ENCODE peak calls at places on chromosomes 2 and 18, in seven cellular contexts. O is H1, N is HEK293T, C is WTC11, Y is K562, T is HCT116, M is GM12878. P is an unnamed sample.

GRCh38 chr2:222483513-222484039 is 59.2 kb downstream of the SGPP2 start:
- DNase-seq in O (no peak), N (no peak), C (no peak), Y (no peak), T (no peak), M (no peak), P (no peak)

GRCh38 chr2:60066096-60066839 is 487.2 kb downstream of the BCL11A start:
- DNase-seq in O (no peak), N (no peak), C (no peak), Y (no peak), T (no peak), M (no peak), P (no peak)

GRCh38 chr2:42964444-42965081 is 172.2 kb upstream of the HAAO start:
- DNase-seq in O (no peak), N (no peak), C (no peak), Y (no peak), T (no peak), M (no peak), P (no peak)

GRCh38 chr2:1588994-1589611 is 155.2 kb downstream of the PXDN start:
- DNase-seq in O (no peak), N (no peak), C (no peak), Y (no peak), T (no peak), M (no peak), P (no peak)

GRCh38 chr2:31254237-31255203 is 20.6 kb downstream of the EHD3 start:
- DNase-seq in O (no peak), N (no peak), C (no peak), Y (no peak), T (no peak), M (no peak), P (no peak)

GRCh38 chr2:25524507-25524906 is 148.9 kb downstream of the DTNB start:
- DNase-seq in O (no peak), N (no peak), C (no peak), Y (no peak), T (no peak), M (no peak), P (no peak)

GRCh38 chr2:211591456-211591855 is 947.1 kb downstream of the ERBB4 start:
- DNase-seq in O (no peak), N (peak), C (no peak), Y (no peak), T (no peak), M (no peak), P (no peak)

GRCh38 chr18:45107425-45107824 is 426.7 kb downstream of the SETBP1 start:
- DNase-seq in O (no peak), N (no peak), C (no peak), Y (no peak), T (no peak), M (no peak), P (no peak)

GRCh38 chr2:47744074-47744473 is 38.9 kb upstream of the MSH6 start:
- DNase-seq in O (no peak), N (no peak), C (no peak), Y (no peak), T (no peak), M (no peak), P (no peak)

GRCh38 chr2:30421026-30421425 is 26.0 kb upstream of the LCLAT1 start:
- DNase-seq in O (no peak), N (no peak), C (no peak), Y (peak), T (no peak), M (no peak), P (no peak)

GRCh38 chr2:128377071-128377910 is 58.6 kb upstream of the HS6ST1 start:
- DNase-seq in O (peak), N (no peak), C (peak), Y (no peak), T (no peak), M (no peak), P (no peak)

GRCh38 chr2:176147215-176147789 is 4.0 kb upstream of the HOXD4 start:
- DNase-seq in O (no peak), N (no peak), C (no peak), Y (no peak), T (no peak), M (no peak), P (no peak)

GRCh38 chr18:41170346-41170745 is 784.7 kb upstream of the PIK3C3 start:
- DNase-seq in O (no peak), N (no peak), C (no peak), Y (no peak), T (no peak), M (no peak), P (no peak)

GRCh38 chr2:199470672-199471442 is 13.1 kb upstream of the SATB2 start:
- DNase-seq in O (peak), N (no peak), C (peak), Y (no peak), T (no peak), M (no peak), P (no peak)

GRCh38 chr2:111662039-111662740 is 221.8 kb downstream of the ANAPC1 start:
- DNase-seq in O (peak), N (no peak), C (no peak), Y (no peak), T (no peak), M (no peak), P (no peak)

GRCh38 chr2:161208527-161209139 is 48.4 kb downstream of the TANK start:
- DNase-seq in O (no peak), N (no peak), C (no peak), Y (peak), T (peak), M (no peak), P (peak)

GRCh38 chr2:207260947-207261346 is 95.2 kb upstream of the KLF7 start:
- DNase-seq in O (no peak), N (no peak), C (no peak), Y (no peak), T (no peak), M (no peak), P (no peak)

GRCh38 chr2:197097578-197098366 is 171.3 kb upstream of the PGAP1 start:
- DNase-seq in O (no peak), N (no peak), C (no peak), Y (no peak), T (no peak), M (no peak), P (no peak)

GRCh38 chr2:149924028-149924427 is 336.5 kb upstream of the MMADHC start:
- DNase-seq in O (no peak), N (no peak), C (no peak), Y (no peak), T (no peak), M (no peak), P (no peak)

GRCh38 chr2:119732451-119733164 is 27.1 kb upstream of the PTPN4 start:
- DNase-seq in O (no peak), N (no peak), C (no peak), Y (no peak), T (no peak), M (no peak), P (no peak)

GRCh38 chr18:60266558-60266957 is 106.0 kb downstream of the MC4R start:
- DNase-seq in O (no peak), N (no peak), C (no peak), Y (no peak), T (no peak), M (no peak), P (no peak)

GRCh38 chr2:46793423-46794416 is 121.9 kb downstream of the MCFD2 start:
- DNase-seq in O (peak), N (no peak), C (no peak), Y (no peak), T (no peak), M (no peak), P (peak)

GRCh38 chr18:42413870-42414269 is 458.8 kb downstream of the PIK3C3 start:
- DNase-seq in O (no peak), N (no peak), C (no peak), Y (no peak), T (no peak), M (no peak), P (no peak)

GRCh38 chr2:27954261-27954673 is 63.7 kb downstream of the BABAM2 start:
- DNase-seq in O (no peak), N (no peak), C (no peak), Y (no peak), T (no peak), M (no peak), P (no peak)

GRCh38 chr2:21891191-21891590 is 767.4 kb downstream of the TDRD15 start:
- DNase-seq in O (no peak), N (no peak), C (no peak), Y (no peak), T (no peak), M (no peak), P (no peak)

GRCh38 chr2:151289972-151290335 is 486 bp upstream of the NMI start:
- DNase-seq in O (no peak), N (no peak), C (no peak), Y (peak), T (no peak), M (no peak), P (no peak)

GRCh38 chr2:17662723-17663122 is 90.9 kb downstream of the SMC6 start:
- DNase-seq in O (no peak), N (no peak), C (no peak), Y (no peak), T (no peak), M (no peak), P (no peak)

GRCh38 chr2:161238559-161239415 is 69.4 kb upstream of the PSMD14 start:
- DNase-seq in O (peak), N (peak), C (peak), Y (no peak), T (no peak), M (no peak), P (no peak)

GRCh38 chr2:149858916-149859634 is 271.5 kb upstream of the MMADHC start:
- DNase-seq in O (no peak), N (no peak), C (no peak), Y (no peak), T (no peak), M (no peak), P (no peak)

GRCh38 chr18:3889803-3890202 is 439.8 kb downstream of the TGIF1 start:
- DNase-seq in O (no peak), N (no peak), C (no peak), Y (no peak), T (no peak), M (no peak), P (peak)

GRCh38 chr2:168920504-168921157 is 19.5 kb downstream of the G6PC2 start:
- DNase-seq in O (no peak), N (peak), C (no peak), Y (peak), T (peak), M (no peak), P (peak)

GRCh38 chr2:205682239-205683021 is at the start of gene NRP2:
- DNase-seq in O (peak), N (peak), C (peak), Y (peak), T (peak), M (no peak), P (peak)

GRCh38 chr18:29321561-29321960 is 1144.6 kb upstream of the CDH2 start:
- DNase-seq in O (no peak), N (no peak), C (no peak), Y (no peak), T (no peak), M (no peak), P (no peak)

GRCh38 chr2:51013060-51013746 is 18.7 kb downstream of the NRXN1 start:
- DNase-seq in O (no peak), N (no peak), C (peak), Y (no peak), T (peak), M (no peak), P (peak)

GRCh38 chr18:51537487-51537886 is 340.0 kb upstream of the MEX3C start:
- DNase-seq in O (no peak), N (peak), C (peak), Y (no peak), T (no peak), M (peak), P (no peak)

GRCh38 chr18:7658701-7659100 is 91.6 kb downstream of the PTPRM start:
- DNase-seq in O (no peak), N (no peak), C (no peak), Y (no peak), T (no peak), M (no peak), P (peak)
- TF ChIP-seq SP1 in O (no peak), N (no peak), C (no peak), Y (no peak), T (no peak), M (no peak), P (no peak)

DNA sequence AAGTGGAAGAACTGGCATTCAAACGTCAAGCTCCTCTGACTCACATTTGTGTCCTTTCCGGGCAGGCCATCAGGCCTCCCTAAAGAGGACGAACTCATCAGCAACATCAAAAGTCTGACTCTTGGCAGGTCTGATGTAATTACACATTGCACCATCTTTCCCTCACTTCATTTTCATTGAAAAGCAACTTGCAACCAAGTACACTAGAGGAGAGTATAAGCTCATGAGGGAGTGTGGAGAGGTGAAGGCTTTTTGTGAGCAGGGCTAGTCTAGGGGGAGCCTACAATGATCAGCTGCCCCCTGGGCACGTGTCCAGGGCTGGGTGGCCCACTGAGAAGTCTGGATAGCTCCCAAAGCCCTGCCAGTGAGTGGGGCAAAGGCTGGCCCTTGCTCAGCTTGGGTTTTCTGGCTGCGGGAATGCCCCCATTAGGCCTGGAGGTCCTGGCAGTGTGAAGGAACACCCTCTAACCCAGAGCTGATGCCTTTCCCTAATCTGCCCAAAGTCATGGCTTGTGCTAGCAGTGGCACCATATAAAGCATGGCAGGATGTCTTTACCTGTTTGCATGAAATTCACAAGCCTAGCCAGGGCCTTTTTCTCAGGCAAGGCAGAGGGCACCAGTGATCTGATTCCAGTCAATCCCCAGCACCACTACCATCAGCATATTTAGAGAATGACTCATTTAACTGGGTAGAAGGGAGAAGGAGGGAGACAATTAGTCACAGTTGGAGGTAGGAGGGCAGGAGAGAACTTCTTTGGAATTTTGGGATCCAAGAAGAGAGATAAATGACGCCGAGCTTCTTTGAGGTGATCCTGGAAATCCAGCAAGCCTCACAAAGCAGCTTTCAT is 8.5 kb upstream of the DAW1 start:
- DNase-seq in O (peak), N (no peak), C (no peak), Y (no peak), T (peak), M (no peak), P (peak)
- TF ChIP-seq SP1 in O (no peak), N (no peak), C (no peak), Y (no peak), T (peak), M (no peak), P (no peak)

DNA sequence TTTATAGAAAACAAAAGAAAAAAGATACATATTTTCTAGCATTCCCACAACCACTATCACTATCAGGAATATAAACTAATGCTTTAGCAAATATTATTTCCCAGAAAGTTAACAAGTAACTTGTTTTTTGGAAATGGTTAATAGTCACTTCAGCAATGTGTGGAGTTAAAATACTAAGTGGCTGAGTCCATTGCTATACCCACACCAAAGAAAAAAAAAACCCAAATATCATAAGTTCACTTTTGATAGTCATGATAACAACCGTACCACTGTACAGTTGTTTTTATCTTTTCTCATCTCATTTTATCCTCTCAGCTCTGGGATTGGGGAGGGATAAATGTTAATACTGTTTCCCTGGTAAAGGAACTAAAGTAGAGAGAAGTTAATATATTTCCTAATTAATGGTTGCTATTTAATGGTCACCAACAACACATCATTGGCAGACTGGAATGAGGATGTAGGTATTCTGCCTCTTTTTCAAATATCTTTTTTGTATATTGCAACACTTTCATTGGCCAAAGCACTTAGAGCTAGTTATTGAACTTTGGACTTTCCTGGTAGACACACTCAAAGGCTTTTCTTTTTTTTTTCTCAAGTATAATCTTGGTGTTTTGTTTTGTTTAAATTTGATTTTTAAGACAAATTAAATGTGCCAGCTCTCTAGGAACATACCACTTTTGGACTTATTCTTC is 18.4 kb upstream of the KANSL1L start:
- DNase-seq in O (no peak), N (no peak), C (no peak), Y (no peak), T (no peak), M (no peak), P (peak)
- TF ChIP-seq SP1 in O (no peak), N (no peak), C (no peak), Y (no peak), T (no peak), M (no peak), P (no peak)

GRCh38 chr2:170411660-170412059 is 233.7 kb downstream of the MYO3B start:
- DNase-seq in O (no peak), N (no peak), C (peak), Y (no peak), T (no peak), M (no peak), P (no peak)
- TF ChIP-seq SP1 in O (no peak), N (no peak), C (no peak), Y (no peak), T (no peak), M (no peak), P (no peak)

GRCh38 chr2:8572712-8573233 is 109.1 kb upstream of the ID2 start:
- DNase-seq in O (no peak), N (no peak), C (no peak), Y (no peak), T (no peak), M (no peak), P (no peak)
- TF ChIP-seq SP1 in O (no peak), N (no peak), C (no peak), Y (no peak), T (no peak), M (no peak), P (no peak)

GRCh38 chr18:10111944-10112343 is 198.1 kb downstream of the VAPA start:
- DNase-seq in O (no peak), N (no peak), C (no peak), Y (no peak), T (no peak), M (no peak), P (no peak)

GRCh38 chr18:10116574-10116973 is 202.8 kb downstream of the VAPA start:
- DNase-seq in O (no peak), N (no peak), C (no peak), Y (no peak), T (no peak), M (no peak), P (no peak)

GRCh38 chr18:10114727-10115463 is 201.1 kb downstream of the VAPA start:
- DNase-seq in O (no peak), N (no peak), C (no peak), Y (no peak), T (no peak), M (no peak), P (no peak)

DNA sequence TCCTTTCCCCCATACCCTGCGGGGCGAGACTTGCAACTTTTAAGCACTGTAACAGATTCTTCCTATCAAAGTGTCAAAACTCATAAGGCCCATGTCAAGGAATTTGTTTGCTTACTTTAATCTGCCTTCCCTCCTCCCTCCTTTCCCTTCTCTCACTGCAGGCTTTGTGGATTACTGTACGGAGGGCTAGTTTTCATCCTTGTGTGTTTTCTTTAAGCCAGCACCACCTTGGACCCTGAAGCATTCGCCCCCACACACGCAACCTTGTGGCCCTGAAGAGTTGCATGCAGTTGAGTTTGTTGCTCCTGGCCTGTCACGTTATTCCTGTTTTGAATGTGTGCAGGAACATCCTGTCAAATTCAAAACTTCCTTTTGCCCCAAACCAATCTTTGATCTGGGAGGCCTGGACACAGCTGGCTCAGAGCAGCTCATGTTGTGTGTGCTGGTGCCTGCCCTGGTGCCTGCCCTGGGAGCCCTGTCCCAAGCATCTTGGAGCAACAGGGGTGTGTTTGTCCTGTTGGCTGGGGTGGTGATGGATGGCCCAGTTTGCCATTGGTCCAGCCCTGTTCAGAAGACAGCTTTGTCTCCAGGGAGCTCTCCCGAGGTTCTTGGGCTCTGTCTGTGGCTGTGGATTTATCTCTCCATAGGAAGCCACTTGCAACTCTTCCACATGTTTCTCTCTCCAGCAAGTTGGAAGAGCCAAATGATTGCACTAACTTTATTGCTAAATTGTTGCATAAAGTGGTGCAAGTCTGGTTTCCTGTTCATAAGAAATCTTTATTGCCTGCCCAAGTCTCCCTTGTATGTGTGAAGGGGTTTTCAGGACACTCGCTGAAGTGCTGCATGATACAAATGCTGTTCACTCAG is 199.6 kb downstream of the VAPA start:
- DNase-seq in O (no peak), N (no peak), C (no peak), Y (no peak), T (no peak), M (no peak), P (no peak)
- TF ChIP-seq SP1 in O (no peak), N (no peak), C (no peak), Y (no peak), T (no peak), M (no peak), P (no peak)

GRCh38 chr2:33395660-33396249 is 80.7 kb upstream of the RASGRP3 start:
- DNase-seq in O (peak), N (peak), C (peak), Y (peak), T (peak), M (no peak), P (peak)
- TF ChIP-seq SP1 in O (no peak), N (no peak), C (no peak), Y (no peak), T (no peak), M (no peak), P (no peak)

DNA sequence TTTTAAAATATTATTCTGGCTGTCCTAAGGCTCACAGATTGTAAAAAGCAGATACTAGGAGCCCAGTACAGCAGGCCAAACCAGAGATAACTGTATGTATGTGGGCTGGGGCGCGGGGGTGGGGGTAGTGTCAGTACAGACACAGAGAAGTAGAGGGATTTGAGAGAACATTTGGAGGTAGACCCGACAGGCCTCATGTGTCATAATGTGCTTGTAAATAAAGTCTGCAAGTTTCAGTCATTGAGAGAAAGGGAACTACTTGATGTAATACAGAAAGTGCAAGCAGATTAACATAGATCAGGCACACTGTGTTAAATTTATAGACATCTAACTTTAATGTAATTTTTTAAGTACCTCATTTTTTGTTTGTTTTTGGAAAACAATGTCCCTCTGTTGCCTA is 7.4 kb upstream of the POLI start:
- DNase-seq in O (no peak), N (no peak), C (no peak), Y (no peak), T (no peak), M (peak), P (no peak)
- TF ChIP-seq SP1 in O (no peak), N (no peak), C (no peak), Y (no peak), T (no peak), M (no peak), P (no peak)

P was measured in HepG2.